ENCODE peak calls at places on chromosomes 6 and 20, in ten cellular contexts. M is fibroblast of villous mesenchyme; G is natural killer cell; U is adrenal gland; R is choroid plexus epithelial cell; S is tibial artery; I is HS-5; D is skeletal muscle cell; Y is activated T-cell treated with anti-CD3 and anti-CD28 coated beads, Interleukin-2, amount 50 U/mL, for 72 hours; Z is neuronal stem cell. Q is an unnamed sample.
A peak's percentile ranks its signal among the peaks of the same experiment; 100 is the strongest.

GRCh38 chr6:79713701-79714322 is 82.7 kb downstream of the SH3BGRL2 start:
- DNase-seq in M (peak; percentile 47), G (no peak), Z (peak; percentile 44), R (peak; percentile 72), D (peak; percentile 1), Y (peak; percentile 28), U (peak; percentile 67), S (no peak), I (no peak), Q (no peak)

GRCh38 chr6:30883743-30884520 is at the start of gene DDR1:
- DNase-seq in U (peak; percentile 80), Z (peak; percentile 43), S (peak; percentile 92), D (no peak), Y (peak; percentile 54), R (peak; percentile 72), M (peak; percentile 65), G (no peak), I (no peak), Q (peak; percentile 60)

GRCh38 chr20:48769111-48769879 is 58.5 kb downstream of the PREX1 start:
- DNase-seq in D (no peak), Z (no peak), I (no peak), U (no peak), R (no peak), M (peak; percentile 14), S (no peak), G (peak; percentile 84), Y (peak; percentile 91), Q (no peak)

GRCh38 chr20:62370115-62370806 is 3.1 kb upstream of the LAMA5 start:
- DNase-seq in Z (no peak), Y (peak; percentile 48), I (peak; percentile 79), D (no peak), U (no peak), G (no peak), R (no peak), S (peak; percentile 83), M (peak; percentile 91), Q (no peak)

GRCh38 chr6:18493421-18493891 is 106.3 kb downstream of the RNF144B start:
- DNase-seq in I (no peak), M (no peak), Z (no peak), Y (no peak), D (no peak), R (no peak), U (no peak), S (no peak), G (no peak), Q (no peak)

GRCh38 chr6:2790588-2790987 is 25.4 kb downstream of the WRNIP1 start:
- DNase-seq in Z (no peak), S (no peak), U (no peak), M (no peak), R (peak; percentile 74), G (no peak), Y (no peak), D (no peak), I (no peak), Q (no peak)

GRCh38 chr6:167255918-167256553 is 35.1 kb upstream of the UNC93A start:
- DNase-seq in Y (no peak), D (no peak), S (no peak), M (no peak), I (no peak), R (no peak), G (no peak), Z (no peak), U (no peak), Q (no peak)

GRCh38 chr6:56259682-56260081 is 12.3 kb upstream of the COL21A1 start:
- DNase-seq in U (no peak), Y (no peak), G (no peak), Z (no peak), I (no peak), D (no peak), S (no peak), R (peak; percentile 84), M (peak; percentile 45), Q (no peak)

GRCh38 chr6:132087391-132087790 is 136.2 kb upstream of the CCN2 start:
- DNase-seq in I (no peak), U (no peak), M (no peak), Z (no peak), Y (no peak), R (peak; percentile 56), D (peak; percentile 61), S (no peak), G (no peak), Q (no peak)

GRCh38 chr6:1612902-1613301 is 3.2 kb downstream of the FOXC1 start:
- DNase-seq in S (no peak), Y (no peak), D (no peak), R (no peak), Z (no peak), U (no peak), I (peak; percentile 63), G (no peak), M (peak; percentile 27), Q (no peak)

GRCh38 chr20:46122071-46122470 is 4.0 kb downstream of the CD40 start:
- DNase-seq in G (no peak), Y (no peak), R (peak; percentile 56), S (peak; percentile 24), D (peak; percentile 20), U (peak; percentile 44), I (no peak), M (peak; percentile 41), Z (no peak), Q (no peak)

GRCh38 chr6:121641158-121641557 is 205.7 kb downstream of the GJA1 start:
- DNase-seq in S (no peak), Z (no peak), U (no peak), R (no peak), Y (no peak), G (no peak), I (no peak), M (no peak), D (no peak), Q (no peak)

GRCh38 chr6:157226026-157226639 is 97.2 kb downstream of the TMEM242 start:
- DNase-seq in S (peak; percentile 81), Z (no peak), U (peak; percentile 80), Y (no peak), G (no peak), D (no peak), R (peak; percentile 64), M (peak; percentile 95), I (no peak), Q (no peak)

GRCh38 chr20:371755-372542 is 8.6 kb upstream of the TRIB3 start:
- DNase-seq in G (no peak), D (peak; percentile 81), M (peak; percentile 99), I (peak; percentile 52), Y (no peak), Z (no peak), U (peak; percentile 94), S (no peak), R (peak; percentile 90), Q (peak; percentile 85)

GRCh38 chr6:33607784-33608161 is 13.3 kb upstream of the ITPR3 start:
- DNase-seq in S (peak; percentile 56), Y (peak; percentile 51), M (no peak), D (no peak), I (no peak), Z (no peak), R (no peak), G (no peak), U (no peak), Q (no peak)

GRCh38 chr20:48606841-48607543 is 220.8 kb downstream of the PREX1 start:
- DNase-seq in I (no peak), G (peak; percentile 12), R (no peak), D (no peak), M (no peak), Z (no peak), Y (no peak), U (no peak), S (peak; percentile 51), Q (no peak)

GRCh38 chr20:19937651-19938420 is 79.3 kb upstream of the NAA20 start:
- DNase-seq in S (no peak), I (no peak), M (no peak), G (no peak), U (no peak), Y (peak; percentile 52), R (no peak), D (no peak), Z (no peak), Q (no peak)

Q was measured in HuH-7.5.